ENCODE peak calls at places on chromosomes 12 and 14, in seven cellular contexts. F is cardiac muscle cell; J is GM23338; W is PC-3; L is dorsolateral prefrontal cortex; O is ovary; H is CD8-positive, alpha-beta T cell. Z is an unnamed sample.

GRCh38 chr14:76926521-76927251 is 100.5 kb downstream of the LRRC74A start:
- DNase-seq in W (no peak), H (peak; percentile 80), J (peak; percentile 73), L (peak; percentile 87), F (peak; percentile 79), O (peak; percentile 77), Z (peak; percentile 27)

GRCh38 chr14:50762931-50763300 is 68.0 kb downstream of the NIN start:
- DNase-seq in L (no peak), F (no peak), O (no peak), W (no peak), H (no peak), J (no peak), Z (no peak)

GRCh38 chr12:6569786-6570185 is 1.7 kb upstream of the NOP2 start:
- DNase-seq in L (no peak), H (no peak), J (no peak), F (no peak), O (no peak), W (no peak), Z (no peak)

GRCh38 chr14:59664741-59665140 is 88.1 kb upstream of the CCDC175 start:
- DNase-seq in J (no peak), H (no peak), O (no peak), W (peak; percentile 87), F (no peak), L (no peak), Z (no peak)

GRCh38 chr12:132429932-132430643 is 59.9 kb upstream of the FBRSL1 start:
- DNase-seq in H (peak; percentile 79), W (peak; percentile 67), F (no peak), J (peak; percentile 71), O (no peak), L (no peak), Z (no peak)

GRCh38 chr14:51865953-51866747 is 5.7 kb downstream of the GNG2 start:
- DNase-seq in H (no peak), W (no peak), F (no peak), L (no peak), J (peak; percentile 51), O (no peak), Z (no peak)

GRCh38 chr12:116323696-116324386 is 46.3 kb upstream of the MED13L start:
- DNase-seq in O (no peak), L (no peak), F (no peak), J (no peak), W (no peak), H (no peak), Z (no peak)

GRCh38 chr12:43004908-43005307 is 415.4 kb upstream of the PRICKLE1 start:
- DNase-seq in F (no peak), H (no peak), O (no peak), W (no peak), J (peak; percentile 25), L (no peak), Z (no peak)

GRCh38 chr12:89225808-89226368 is 126.4 kb downstream of the DUSP6 start:
- DNase-seq in L (no peak), O (no peak), H (no peak), F (peak; percentile 88), W (peak; percentile 99), J (peak; percentile 83), Z (no peak)

GRCh38 chr12:663293-663871 is at the start of gene NINJ2:
- DNase-seq in W (no peak), O (no peak), H (no peak), L (peak; percentile 29), F (peak; percentile 44), J (no peak), Z (no peak)
- H3K27ac ChIP-seq in W (no peak within 1 kb of the TSS), O (no peak within 1 kb of the TSS), H (no peak within 1 kb of the TSS), L (peak within 1 kb of the TSS; percentile 85), F (no peak within 1 kb of the TSS), J (no peak within 1 kb of the TSS), Z (peak within 1 kb of the TSS; percentile 68)

GRCh38 chr12:68376901-68377300 is 44.7 kb upstream of the MDM1 start:
- DNase-seq in F (no peak), H (no peak), W (no peak), L (no peak), J (no peak), O (no peak), Z (no peak)
- H3K27ac ChIP-seq in F (peak overlapping the region; percentile 49), H (no peak overlapping the region), W (no peak overlapping the region), L (no peak overlapping the region), J (no peak overlapping the region), O (no peak overlapping the region), Z (no peak overlapping the region)

GRCh38 chr12:9732966-9733461 is at the start of gene CLECL1:
- DNase-seq in O (no peak), J (no peak), F (no peak), L (no peak), H (no peak), W (no peak), Z (no peak)
- H3K27ac ChIP-seq in O (no peak within 1 kb of the TSS), J (no peak within 1 kb of the TSS), F (no peak within 1 kb of the TSS), L (no peak within 1 kb of the TSS), H (no peak within 1 kb of the TSS), W (no peak within 1 kb of the TSS), Z (no peak within 1 kb of the TSS)

GRCh38 chr14:58166005-58166983 is 14.3 kb upstream of the ARMH4 start:
- DNase-seq in L (peak; percentile 84), O (peak; percentile 76), F (peak; percentile 89), W (peak; percentile 99), H (peak; percentile 59), J (peak; percentile 96), Z (peak; percentile 57)

GRCh38 chr14:58167891-58168290 is 15.9 kb upstream of the ARMH4 start:
- DNase-seq in F (no peak), L (peak; percentile 33), W (no peak), J (no peak), H (no peak), O (no peak), Z (no peak)

GRCh38 chr14:58167057-58167456 is 15.0 kb upstream of the ARMH4 start:
- DNase-seq in J (no peak), L (peak; percentile 57), H (no peak), O (no peak), F (no peak), W (no peak), Z (no peak)

DNA sequence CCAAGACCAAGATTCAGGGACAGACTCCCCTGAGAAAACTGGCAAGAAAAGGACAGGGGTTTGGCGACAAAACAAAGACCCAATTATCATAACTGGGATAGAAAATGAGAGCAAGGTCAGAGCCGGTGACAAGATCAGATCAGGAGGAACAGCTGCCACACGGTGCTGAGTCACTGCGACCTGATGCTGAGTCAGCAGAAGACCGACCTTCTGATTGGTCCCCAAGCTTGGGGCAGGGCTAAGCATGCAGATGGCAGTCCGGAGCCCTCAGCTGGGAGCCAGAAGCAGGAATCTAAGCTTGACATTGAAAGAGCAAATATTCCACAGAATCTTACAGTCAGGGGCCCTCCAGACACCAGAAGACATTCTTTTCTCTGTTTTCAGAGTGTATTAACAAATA is 19.1 kb upstream of the ARMH4 start:
- DNase-seq in W (peak; percentile 99), L (peak; percentile 57), J (peak; percentile 94), F (peak; percentile 85), O (peak; percentile 49), H (no peak), Z (peak; percentile 6)
- H3K27ac ChIP-seq in W (no peak overlapping the region), L (no peak overlapping the region), J (no peak overlapping the region), F (no peak overlapping the region), O (no peak overlapping the region), H (no peak overlapping the region), Z (no peak overlapping the region)

GRCh38 chr12:76020281-76020680 is 11.3 kb downstream of the PHLDA1 start:
- DNase-seq in F (peak; percentile 75), O (no peak), H (peak; percentile 81), W (peak; percentile 96), J (no peak), L (no peak), Z (no peak)
- H3K27ac ChIP-seq in F (no peak overlapping the region), O (peak overlapping the region; percentile 59), H (peak overlapping the region; percentile 51), W (peak overlapping the region; percentile 96), J (peak overlapping the region; percentile 20), L (no peak overlapping the region), Z (no peak overlapping the region)

DNA sequence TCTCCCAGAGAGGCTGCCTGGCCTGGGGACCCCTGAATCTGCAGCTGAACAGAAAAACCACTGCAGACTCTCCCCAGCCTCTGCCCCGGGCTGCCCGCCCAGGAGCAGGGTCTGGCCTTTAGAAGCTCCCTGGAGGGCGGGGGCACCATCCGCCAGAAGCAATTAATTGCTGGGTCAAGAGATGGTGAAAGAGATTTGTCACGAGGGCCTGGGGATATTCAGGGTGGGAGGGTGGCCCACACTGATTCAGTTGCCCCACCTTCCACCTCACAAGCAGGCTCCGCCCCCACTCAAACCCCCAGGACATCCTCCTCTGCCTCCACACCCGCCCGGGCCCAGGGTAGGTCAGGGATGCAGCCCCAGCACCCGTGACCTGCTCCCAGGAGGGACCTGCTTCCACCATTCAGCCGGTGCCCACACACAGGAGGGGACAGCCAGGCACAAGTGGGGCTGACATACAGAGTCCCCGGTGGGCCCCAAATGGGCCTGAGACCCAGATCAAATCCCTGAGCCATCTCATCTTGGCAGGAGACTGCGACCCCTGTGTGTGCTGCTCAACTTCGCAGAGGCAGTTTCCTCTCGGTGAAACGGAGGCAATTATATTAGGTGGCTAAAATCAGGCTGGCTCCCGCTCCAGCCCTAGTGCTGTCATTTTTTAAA is 23.0 kb downstream of the NCOR2 start:
- DNase-seq in L (no peak), J (no peak), F (no peak), O (no peak), H (no peak), W (no peak), Z (no peak)
- H3K27ac ChIP-seq in L (peak overlapping the region; percentile 73), J (peak overlapping the region; percentile 81), F (peak overlapping the region; percentile 79), O (peak overlapping the region; percentile 20), H (no peak overlapping the region), W (no peak overlapping the region), Z (no peak overlapping the region)

GRCh38 chr12:130994821-130995375 is 41.2 kb downstream of the ADGRD1 start:
- DNase-seq in O (no peak), F (no peak), W (no peak), H (no peak), L (no peak), J (no peak), Z (no peak)
- H3K27ac ChIP-seq in O (no peak overlapping the region), F (no peak overlapping the region), W (no peak overlapping the region), H (no peak overlapping the region), L (no peak overlapping the region), J (no peak overlapping the region), Z (no peak overlapping the region)

GRCh38 chr14:91395998-91396660 is 21.5 kb downstream of the CCDC88C start:
- DNase-seq in H (no peak), F (no peak), W (no peak), L (no peak), O (no peak), J (peak; percentile 57), Z (peak; percentile 28)

GRCh38 chr14:91390165-91390778 is 27.3 kb downstream of the CCDC88C start:
- DNase-seq in H (peak; percentile 62), L (no peak), W (no peak), F (no peak), J (no peak), O (no peak), Z (no peak)

GRCh38 chr14:91394105-91395081 is 23.2 kb downstream of the CCDC88C start:
- DNase-seq in L (no peak), W (no peak), O (no peak), J (no peak), F (no peak), H (peak; percentile 50), Z (no peak)

GRCh38 chr14:91395466-91395865 is 22.2 kb downstream of the CCDC88C start:
- DNase-seq in W (no peak), L (no peak), F (no peak), H (no peak), O (no peak), J (no peak), Z (no peak)

GRCh38 chr14:91392623-91393303 is 24.9 kb downstream of the CCDC88C start:
- DNase-seq in F (no peak), L (no peak), O (no peak), H (no peak), W (no peak), J (no peak), Z (no peak)
- H3K27ac ChIP-seq in F (no peak overlapping the region), L (no peak overlapping the region), O (no peak overlapping the region), H (peak overlapping the region; percentile 23), W (no peak overlapping the region), J (peak overlapping the region; percentile 72), Z (peak overlapping the region; percentile 78)

GRCh38 chr12:65881965-65882413 is 57.7 kb downstream of the HMGA2 start:
- DNase-seq in W (no peak), H (no peak), J (peak; percentile 38), O (peak; percentile 83), L (peak; percentile 53), F (peak; percentile 91), Z (peak; percentile 52)
- H3K27ac ChIP-seq in W (no peak overlapping the region), H (no peak overlapping the region), J (no peak overlapping the region), O (peak overlapping the region; percentile 88), L (no peak overlapping the region), F (peak overlapping the region; percentile 19), Z (no peak overlapping the region)